ENCODE peak calls at places on chromosome 21, in eight cellular contexts. J, P, N, W, X, D, K and L are unnamed samples.

GRCh38 chr21:14376854-14377253 is 6.1 kb downstream of the HSPA13 start:
- DNase-seq in J (no peak), X (no peak), P (no peak), N (no peak), W (no peak), D (no peak), K (no peak), L (no peak)

GRCh38 chr21:35227774-35228173 is 178.7 kb upstream of the RUNX1 start:
- DNase-seq in P (no peak), X (no peak), W (no peak), K (no peak), N (no peak), D (no peak), J (no peak), L (no peak)

GRCh38 chr21:25329227-25329626 is 278.1 kb downstream of the MRPL39 start:
- DNase-seq in X (no peak), D (no peak), N (no peak), K (no peak), J (peak; percentile 70), P (no peak), W (no peak), L (peak; percentile 91)

GRCh38 chr21:36863260-36863659 is 103.2 kb downstream of the HLCS start:
- DNase-seq in D (no peak), J (no peak), X (no peak), K (no peak), W (no peak), N (no peak), P (no peak), L (no peak)

GRCh38 chr21:26563977-26564503 is 9.0 kb downstream of the CYYR1 start:
- DNase-seq in W (no peak), D (no peak), N (no peak), X (no peak), P (no peak), K (no peak), J (no peak), L (no peak)

GRCh38 chr21:43921602-43921978 is 56.6 kb downstream of the AGPAT3 start:
- DNase-seq in D (no peak), J (no peak), N (no peak), X (no peak), K (no peak), W (no peak), P (no peak), L (no peak)

GRCh38 chr21:17802568-17802967 is 16.6 kb downstream of the C21orf91 start:
- DNase-seq in K (no peak), J (peak; percentile 75), X (no peak), N (no peak), P (no peak), W (peak; percentile 25), D (no peak), L (peak; percentile 32)

GRCh38 chr21:15706686-15707085 is 23.1 kb upstream of the USP25 start:
- DNase-seq in X (no peak), W (peak; percentile 15), J (peak; percentile 95), P (no peak), N (no peak), K (peak; percentile 32), D (no peak), L (peak; percentile 97)

GRCh38 chr21:42542596-42542995 is 28.9 kb downstream of the SLC37A1 start:
- DNase-seq in N (no peak), P (peak; percentile 7), W (no peak), J (no peak), D (no peak), X (no peak), K (no peak), L (no peak)

GRCh38 chr21:35924714-35925301 is 135.5 kb downstream of the SETD4 start:
- DNase-seq in P (no peak), N (no peak), X (no peak), D (no peak), J (peak; percentile 65), K (no peak), W (peak; percentile 48), L (peak; percentile 89)

GRCh38 chr21:45545691-45546531 is 3.7 kb upstream of the SLC19A1 start:
- DNase-seq in D (no peak), K (peak; percentile 22), N (no peak), W (no peak), X (no peak), P (no peak), J (no peak), L (no peak)

GRCh38 chr21:23155281-23155680 is 2157.1 kb downstream of the NCAM2 start:
- DNase-seq in W (no peak), P (no peak), J (no peak), D (no peak), N (no peak), K (no peak), X (no peak), L (no peak)

GRCh38 chr21:15080504-15080903 is 15.7 kb upstream of the NRIP1 start:
- DNase-seq in J (no peak), P (no peak), D (no peak), N (peak; percentile 93), X (no peak), K (no peak), W (peak; percentile 43), L (no peak)

GRCh38 chr21:40512590-40512989 is 334.4 kb downstream of the DSCAM start:
- DNase-seq in X (no peak), J (no peak), W (no peak), N (no peak), D (no peak), K (no peak), P (peak; percentile 73), L (no peak)

GRCh38 chr21:14115646-14116045 is 95.1 kb downstream of the LIPI start:
- DNase-seq in K (no peak), D (no peak), W (no peak), J (no peak), P (no peak), X (no peak), N (no peak), L (no peak)

GRCh38 chr21:35697321-35697808 is 363.0 kb downstream of the SETD4 start:
- DNase-seq in X (no peak), W (no peak), K (peak; percentile 71), N (no peak), P (no peak), D (no peak), J (peak; percentile 80), L (peak; percentile 46)

GRCh38 chr21:42677339-42678117 is 24.1 kb downstream of the PDE9A start:
- DNase-seq in J (peak; percentile 93), P (no peak), W (peak; percentile 55), K (no peak), D (no peak), N (no peak), X (no peak), L (peak; percentile 70)

GRCh38 chr21:26918318-26919065 is 48.4 kb downstream of the ADAMTS5 start:
- DNase-seq in P (no peak), W (no peak), J (peak; percentile 69), D (no peak), N (no peak), K (no peak), X (no peak), L (peak; percentile 63)

GRCh38 chr21:31136891-31137290 is 98.6 kb upstream of the KRTAP19-8 start:
- DNase-seq in X (no peak), P (no peak), K (no peak), D (no peak), J (peak; percentile 93), N (no peak), W (no peak), L (peak; percentile 90)

GRCh38 chr21:37546949-37547614 is 180.5 kb downstream of the DYRK1A start:
- DNase-seq in N (no peak), K (no peak), D (no peak), J (peak; percentile 37), X (no peak), W (peak; percentile 84), P (no peak), L (no peak)

GRCh38 chr21:34845521-34846213 is 176.9 kb downstream of the CLIC6 start:
- DNase-seq in N (no peak), D (no peak), P (no peak), J (peak; percentile 94), K (peak; percentile 82), W (peak; percentile 92), X (no peak), L (peak; percentile 88)

GRCh38 chr21:43276811-43277210 is 108.0 kb downstream of the CRYAA start:
- DNase-seq in P (no peak), D (no peak), J (no peak), K (no peak), X (no peak), N (no peak), W (no peak), L (no peak)

GRCh38 chr21:36437745-36438128 is 42.2 kb downstream of the CLDN14 start:
- DNase-seq in X (no peak), J (peak; percentile 56), P (no peak), D (no peak), K (peak; percentile 55), W (no peak), N (no peak), L (peak; percentile 96)

GRCh38 chr21:45161039-45161945 is 86.9 kb downstream of the ADARB1 start:
- DNase-seq in J (no peak), X (no peak), D (no peak), W (no peak), K (no peak), P (no peak), N (no peak), L (no peak)

GRCh38 chr21:46114963-46115362 is 17.1 kb downstream of the COL6A2 start:
- DNase-seq in J (no peak), K (no peak), N (no peak), P (no peak), D (no peak), W (no peak), X (no peak), L (no peak)

GRCh38 chr21:45975017-45975595 is 6.5 kb upstream of the COL6A1 start:
- DNase-seq in N (no peak), X (no peak), W (no peak), K (peak; percentile 31), D (no peak), J (no peak), P (peak; percentile 56), L (peak; percentile 48)

GRCh38 chr21:16605588-16605987 is 875.8 kb downstream of the USP25 start:
- DNase-seq in W (no peak), N (peak; percentile 93), P (no peak), D (no peak), K (no peak), J (peak; percentile 40), X (no peak), L (peak; percentile 51)

GRCh38 chr21:33871171-33871570 is 44.4 kb downstream of the ATP5PO start:
- DNase-seq in W (no peak), J (peak; percentile 71), D (no peak), P (no peak), K (no peak), N (no peak), X (no peak), L (peak; percentile 61)

GRCh38 chr21:37220433-37220980 is 46.6 kb downstream of the VPS26C start:
- DNase-seq in D (no peak), X (peak; percentile 11), K (no peak), W (no peak), P (peak; percentile 24), J (peak; percentile 69), N (no peak), L (peak; percentile 59)

GRCh38 chr21:30779269-30779668 is 24.0 kb upstream of the KRTAP21-1 start:
- DNase-seq in J (no peak), K (no peak), P (no peak), D (no peak), X (no peak), W (no peak), N (no peak), L (no peak)